ENCODE peak calls at places on chromosome 4, in seven cellular contexts. Q is type B pancreatic cell, G is frontal cortex, Z is left cardiac atrium, E is Caco-2, V is T-helper 17 cell, T is AG08395. L is an unnamed sample.

GRCh38 chr4:188178276-188178675 is 39.0 kb downstream of the TRIML1 start:
- DNase-seq in Q (no peak), T (no peak), Z (no peak), E (no peak), V (no peak), G (no peak), L (peak)

GRCh38 chr4:1399508-1400190 is 6.6 kb downstream of the NKX1-1 start:
- DNase-seq in Z (no peak), T (no peak), E (no peak), G (no peak), V (no peak), Q (no peak), L (no peak)

GRCh38 chr4:90769251-90769650 is 642.1 kb downstream of the CCSER1 start:
- DNase-seq in E (no peak), V (no peak), Z (no peak), T (no peak), Q (no peak), G (no peak), L (peak)

GRCh38 chr4:153651961-153652784 is 31.9 kb upstream of the TLR2 start:
- DNase-seq in Z (no peak), V (no peak), E (no peak), G (no peak), T (no peak), Q (no peak), L (peak)

GRCh38 chr4:63296773-63297172 is 1112.5 kb downstream of the TECRL start:
- DNase-seq in G (no peak), Q (no peak), Z (no peak), E (no peak), V (no peak), T (no peak), L (no peak)

GRCh38 chr4:24260922-24261581 is 323.3 kb downstream of the DHX15 start:
- DNase-seq in V (no peak), T (no peak), Z (no peak), Q (no peak), E (no peak), G (no peak), L (no peak)

GRCh38 chr4:103002551-103002950 is 17.0 kb downstream of the SLC9B1 start:
- DNase-seq in Q (no peak), Z (no peak), E (no peak), G (no peak), V (no peak), T (peak), L (peak)

GRCh38 chr4:186481998-186482790 is 73.2 kb downstream of the MTNR1A start:
- DNase-seq in T (no peak), V (no peak), Q (no peak), G (no peak), Z (no peak), E (no peak), L (no peak)

GRCh38 chr4:22573198-22573597 is 57.3 kb upstream of the ADGRA3 start:
- DNase-seq in Z (peak), E (no peak), Q (no peak), V (no peak), G (peak), T (no peak), L (peak)

GRCh38 chr4:185235480-185236154 is 26.2 kb downstream of the SNX25 start:
- DNase-seq in E (peak), T (no peak), Q (no peak), G (no peak), V (no peak), Z (no peak), L (peak)